ENCODE peak calls at places on chromosomes 11 and 22, in nine cellular contexts. Y is sigmoid colon, O is stomach, S is right lobe of liver, P is body of pancreas, A is uterus, G is lower leg skin, R is Peyer's patch, K is A549. D is an unnamed sample.
A peak's percentile ranks its signal among the peaks of the same experiment; 100 is the strongest.

GRCh38 chr11:116697639-116698038 is 75.1 kb downstream of the BUD13 start:
- DNase-seq in Y (peak; percentile 21), O (peak; percentile 17), S (peak; percentile 8), P (no peak), A (no peak), G (peak; percentile 69), R (peak; percentile 28), K (no peak), D (no peak)

GRCh38 chr22:32416556-32417085 is 4.6 kb upstream of the RTCB start:
- DNase-seq in Y (no peak), O (no peak), S (no peak), P (no peak), A (no peak), G (no peak), R (no peak), K (no peak), D (no peak)

GRCh38 chr22:48734359-48734758 is 1093.3 kb downstream of the BRD1 start:
- DNase-seq in Y (no peak), O (no peak), S (no peak), P (no peak), A (no peak), G (no peak), R (no peak), K (no peak), D (no peak)

GRCh38 chr22:45334528-45334927 is 24.8 kb downstream of the FAM118A start:
- DNase-seq in Y (no peak), O (no peak), S (no peak), P (no peak), A (no peak), G (no peak), R (no peak), K (no peak), D (no peak)

GRCh38 chr22:24578355-24579241 is 14.3 kb downstream of the LRRC75B start:
- DNase-seq in Y (no peak), O (no peak), S (no peak), P (no peak), A (no peak), G (no peak), R (no peak), K (peak; percentile 50), D (no peak)

GRCh38 chr11:83241291-83241946 is 44.7 kb downstream of the CCDC90B start:
- DNase-seq in Y (no peak), O (peak; percentile 74), S (no peak), P (peak; percentile 78), A (peak; percentile 44), G (no peak), R (peak; percentile 81), K (peak; percentile 76), D (peak; percentile 67)

GRCh38 chr11:119120639-119121007 is 757 bp upstream of the HINFP start:
- DNase-seq in Y (no peak), O (no peak), S (no peak), P (no peak), A (peak; percentile 50), G (no peak), R (no peak), K (no peak), D (no peak)

GRCh38 chr11:107372439-107372838 is 85.2 kb downstream of the CWF19L2 start:
- DNase-seq in Y (no peak), O (no peak), S (no peak), P (no peak), A (no peak), G (no peak), R (no peak), K (no peak), D (no peak)

GRCh38 chr11:102223859-102224258 is 93.4 kb upstream of the BIRC3 start:
- DNase-seq in Y (no peak), O (no peak), S (no peak), P (no peak), A (no peak), G (no peak), R (no peak), K (no peak), D (no peak)

GRCh38 chr11:35169754-35170153 is 30.8 kb downstream of the CD44 start:
- DNase-seq in Y (no peak), O (no peak), S (no peak), P (no peak), A (no peak), G (no peak), R (no peak), K (no peak), D (no peak)

GRCh38 chr11:3660960-3661359 is 10.2 kb downstream of the CHRNA10 start:
- DNase-seq in Y (no peak), O (no peak), S (no peak), P (no peak), A (no peak), G (peak; percentile 75), R (no peak), K (no peak), D (no peak)

GRCh38 chr22:44667829-44668189 is 34.2 kb upstream of the PRR5 start:
- DNase-seq in Y (peak; percentile 58), O (no peak), S (no peak), P (no peak), A (no peak), G (no peak), R (peak; percentile 84), K (no peak), D (no peak)

GRCh38 chr11:115552151-115552550 is 47.9 kb upstream of the CADM1 start:
- DNase-seq in Y (no peak), O (no peak), S (no peak), P (no peak), A (no peak), G (no peak), R (no peak), K (no peak), D (peak; percentile 10)

DNA sequence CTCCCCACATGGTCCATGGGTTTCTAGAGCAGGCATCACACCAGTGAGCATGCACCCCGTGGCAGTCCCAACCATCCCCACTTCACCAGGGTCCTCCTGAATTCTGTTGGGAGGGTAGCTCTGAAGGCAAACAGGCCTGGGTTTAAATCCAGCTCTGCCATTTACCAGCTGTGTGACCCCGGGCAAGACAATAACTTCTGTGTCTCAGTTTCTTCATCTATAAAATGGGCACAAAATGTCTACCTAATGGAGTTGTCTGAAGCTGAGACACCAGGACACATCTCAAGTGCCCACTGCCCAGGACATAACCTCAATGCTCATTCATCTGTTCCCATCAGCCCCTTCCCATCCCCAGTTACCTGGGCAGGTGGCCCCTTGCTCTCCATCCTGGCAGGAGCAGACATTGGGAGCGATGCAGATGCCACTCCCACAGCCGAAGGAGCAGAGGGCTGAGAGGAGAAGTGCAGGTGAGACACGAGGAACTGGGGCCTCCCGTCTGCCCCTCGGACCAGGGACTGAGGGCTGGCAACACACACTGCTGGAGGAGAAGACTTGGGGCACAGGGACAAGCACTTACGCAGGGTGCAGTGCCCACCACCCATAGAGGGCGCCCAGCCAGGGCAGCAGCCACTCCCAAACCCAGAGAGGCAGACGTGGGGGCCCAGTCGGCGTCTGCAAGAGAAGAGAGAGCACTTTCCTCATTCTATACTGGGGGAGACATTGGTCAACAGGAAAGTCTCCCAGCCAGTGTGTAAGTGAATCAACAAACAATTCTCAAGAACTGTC is 4.0 kb downstream of the VWCE start:
- DNase-seq in Y (no peak), O (no peak), S (no peak), P (no peak), A (no peak), G (no peak), R (no peak), K (no peak), D (no peak)
- TF ChIP-seq CTCF in Y (no peak), O (no peak), S (no peak), P (no peak), A (no peak), G (no peak), R (no peak), K (no peak), D (no peak)

GRCh38 chr22:19174106-19175025 is 4.2 kb downstream of the SLC25A1 start:
- DNase-seq in Y (peak; percentile 73), O (no peak), S (peak; percentile 89), P (peak; percentile 41), A (no peak), G (no peak), R (peak; percentile 79), K (no peak), D (peak; percentile 32)

GRCh38 chr22:19172213-19173046 is 6.1 kb downstream of the SLC25A1 start:
- DNase-seq in Y (no peak), O (no peak), S (no peak), P (no peak), A (no peak), G (no peak), R (no peak), K (no peak), D (no peak)

GRCh38 chr22:19175602-19176174 is 2.8 kb downstream of the SLC25A1 start:
- DNase-seq in Y (no peak), O (no peak), S (peak; percentile 74), P (no peak), A (no peak), G (no peak), R (no peak), K (no peak), D (no peak)

GRCh38 chr22:19175026-19175601 is 3.4 kb downstream of the SLC25A1 start:
- DNase-seq in Y (no peak), O (no peak), S (no peak), P (no peak), A (no peak), G (no peak), R (no peak), K (no peak), D (no peak)

GRCh38 chr22:19173047-19174035 is 5.2 kb downstream of the SLC25A1 start:
- DNase-seq in Y (no peak), O (no peak), S (no peak), P (no peak), A (no peak), G (no peak), R (peak; percentile 73), K (no peak), D (no peak)
- H3K4me3 ChIP-seq in Y (no peak overlapping the region), O (peak overlapping the region; percentile 80), S (no peak overlapping the region), P (no peak overlapping the region), A (no peak overlapping the region), G (no peak overlapping the region), R (peak overlapping the region; percentile 95), K (no peak overlapping the region), D (no peak overlapping the region)

DNA sequence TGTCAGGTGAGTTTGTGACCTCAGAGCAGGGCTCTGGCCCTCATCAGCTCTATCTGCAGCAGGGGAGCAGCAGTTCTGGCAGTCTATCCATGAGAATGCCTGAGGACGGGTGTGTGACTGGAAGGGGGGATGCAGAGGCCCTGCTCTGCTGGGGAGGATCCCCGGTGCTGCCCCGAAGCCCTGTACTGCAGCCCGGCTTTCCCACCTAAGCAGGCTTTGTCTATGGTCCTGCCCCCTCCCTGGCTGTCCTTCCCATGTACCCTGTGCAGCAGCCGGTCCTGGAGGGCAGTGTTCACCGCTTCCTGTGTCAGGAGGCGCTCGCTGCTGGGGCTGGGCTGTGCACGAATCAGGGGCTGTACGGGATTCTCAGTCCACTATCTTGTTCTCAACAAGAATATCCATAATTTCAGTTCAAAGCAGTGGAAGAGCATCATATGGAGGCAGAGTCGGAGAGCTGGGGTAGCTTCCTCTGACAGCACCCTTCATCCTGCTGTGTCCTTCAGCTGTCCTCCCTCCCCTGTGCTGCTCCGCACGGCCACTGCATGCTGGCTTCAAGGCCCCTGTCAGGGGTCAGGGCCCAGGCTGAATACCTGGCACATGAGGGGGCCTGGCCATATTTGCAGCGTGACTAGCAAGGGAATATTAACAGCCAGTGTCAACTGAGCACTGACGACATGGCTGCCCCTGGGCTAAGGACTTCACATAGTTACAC is 125.2 kb downstream of the CTTN start:
- DNase-seq in Y (no peak), O (no peak), S (no peak), P (no peak), A (no peak), G (no peak), R (no peak), K (no peak), D (no peak)
- TF ChIP-seq POLR2A in Y (no peak), O (no peak), S (no peak), P (no peak), A (no peak), G (no peak), R (no peak), K (no peak), D (no peak)

GRCh38 chr11:46392421-46393230 is 1.1 kb upstream of the CHRM4 start:
- DNase-seq in Y (peak; percentile 88), O (peak; percentile 87), S (peak; percentile 94), P (peak; percentile 88), A (peak; percentile 68), G (peak; percentile 96), R (peak; percentile 88), K (peak; percentile 74), D (peak; percentile 82)
- TF ChIP-seq CTCF in Y (no peak), O (no peak), S (no peak), P (no peak), A (no peak), G (no peak), R (no peak), K (no peak), D (no peak)